ENCODE peak calls at places on chromosomes 13 and 19, in ten cellular contexts. Y is activated T-cell treated with anti-CD3 and anti-CD28 coated beads for 24 hours; M is stromal cell of bone marrow; P is NCI-H1092 treated with DMSO at 0.1 percent for 48 hours; F is germinal center; L is stimulated activated naive CD8-positive, alpha-beta T cell treated with anti-CD3 and anti-CD28 coated beads, Interleukin-15, amount 100 ng/mL, for 72 hours; S is T1000; C is stimulated activated CD8-positive, alpha-beta memory T cell treated with anti-CD3 and anti-CD28 coated beads, Interleukin-4, amount 100 ng/mL, for 24 hours; B is aorta; V is H7. W is an unnamed sample.

GRCh38 chr19:913080-913748 is at the start of gene R3HDM4:
- DNase-seq in S (peak; percentile 39), F (peak; percentile 90), V (peak; percentile 97), Y (peak; percentile 80), B (peak; percentile 88), M (no peak), P (peak; percentile 60), L (peak; percentile 76), C (peak; percentile 82), W (peak; percentile 95)

GRCh38 chr13:102799544-102800144 is 725 bp downstream of the BIVM start:
- DNase-seq in C (no peak), M (no peak), V (peak; percentile 61), P (peak; percentile 78), L (no peak), B (peak; percentile 60), F (peak; percentile 15), S (no peak), Y (peak; percentile 4), W (peak; percentile 47)

GRCh38 chr19:2270157-2270571 is 11.8 kb downstream of the PEAK3 start:
- DNase-seq in C (no peak), Y (no peak), P (no peak), L (no peak), S (no peak), B (no peak), M (no peak), V (peak; percentile 83), F (no peak), W (no peak)

GRCh38 chr13:51768378-51768921 is 35.5 kb downstream of the DHRS12 start:
- DNase-seq in P (no peak), L (no peak), S (no peak), M (no peak), V (peak; percentile 79), C (no peak), F (no peak), Y (no peak), B (no peak), W (no peak)

GRCh38 chr13:99931462-99931861 is 40.1 kb downstream of the ZIC5 start:
- DNase-seq in P (no peak), M (no peak), Y (no peak), C (no peak), V (no peak), F (no peak), B (no peak), L (no peak), S (no peak), W (no peak)

GRCh38 chr13:48562296-48563066 is 29.6 kb upstream of the RCBTB2 start:
- DNase-seq in M (no peak), S (no peak), V (no peak), C (peak; percentile 31), L (peak; percentile 69), B (no peak), F (peak; percentile 75), P (no peak), Y (peak; percentile 66), W (peak; percentile 73)

GRCh38 chr19:18626906-18627305 is 9.9 kb upstream of the KLHL26 start:
- DNase-seq in C (no peak), P (no peak), V (no peak), S (no peak), Y (no peak), M (no peak), F (no peak), B (no peak), L (no peak), W (no peak)

GRCh38 chr13:112722433-112723250 is 32.8 kb downstream of the ATP11A start:
- DNase-seq in L (no peak), S (peak; percentile 99), P (no peak), F (no peak), V (peak; percentile 74), B (no peak), C (no peak), M (no peak), Y (no peak), W (no peak)

GRCh38 chr13:109750376-109750775 is 36.0 kb downstream of the IRS2 start:
- DNase-seq in P (no peak), B (no peak), F (no peak), C (no peak), L (no peak), M (no peak), Y (no peak), V (no peak), S (no peak), W (no peak)